ENCODE peak calls at places on chromosomes 16 and 17, in four cellular contexts. B is iPS-NIHi11; P is activated CD4-positive, alpha-beta T cell treated with anti-CD3 and anti-CD28 coated beads, Interleukin-2, amount 50 U/mL, for 24 hours; V is fibroblast of gingiva. Q is an unnamed sample.

GRCh38 chr17:64185101-64185500 is 55.2 kb upstream of the ERN1 start:
- DNase-seq in B (no peak), P (no peak), V (no peak), Q (no peak)

GRCh38 chr16:51509336-51509735 is 358.3 kb upstream of the SALL1 start:
- DNase-seq in B (no peak), P (no peak), V (no peak), Q (no peak)

GRCh38 chr17:27871407-27871806 is 21.8 kb downstream of the LYRM9 start:
- DNase-seq in B (no peak), P (no peak), V (no peak), Q (no peak)

GRCh38 chr17:76540381-76541300 is 797 bp downstream of the PRCD start:
- DNase-seq in B (peak; percentile 97), P (no peak), V (peak; percentile 87), Q (peak; percentile 89)

GRCh38 chr16:3188925-3189825 is 1.2 kb downstream of the OR1F1 start:
- DNase-seq in B (peak; percentile 32), P (no peak), V (peak; percentile 62), Q (peak; percentile 58)

GRCh38 chr16:71214771-71215381 is 15.6 kb downstream of the HYDIN start:
- DNase-seq in B (peak; percentile 27), P (no peak), V (no peak), Q (no peak)

GRCh38 chr16:29007865-29008593 is 23.2 kb downstream of the LAT start:
- DNase-seq in B (no peak), P (no peak), V (no peak), Q (peak; percentile 80)

GRCh38 chr17:3572231-3572630 is 14.6 kb upstream of the TRPV3 start:
- DNase-seq in B (no peak), P (no peak), V (no peak), Q (no peak)

GRCh38 chr17:68318103-68318991 is 27.1 kb downstream of the ARSG start:
- DNase-seq in B (no peak), P (no peak), V (peak; percentile 63), Q (peak; percentile 57)